ENCODE peak calls at places on chromosome 21, in nine cellular contexts. One of them, this sample, is unnamed.
A peak's percentile ranks its signal among the peaks of the same experiment; 100 is the strongest.

GRCh38 chr21:42453301-42454220 is 42.5 kb downstream of the RSPH1 start:
- DNase-seq in NCI-H1417: peak; percentile 15
- DNase-seq in stimulated activated CD4-positive, alpha-beta T cell treated with anti-CD3 and anti-CD28 coated beads, TNF-alpha, amount 100 ng/mL, for 1 hour: no peak
- DNase-seq in heart right ventricle: no peak
- DNase-seq in stimulated activated CD8-positive, alpha-beta memory T cell treated with anti-CD3 and anti-CD28 coated beads, Interleukin-12 subunit alpha, Interleukin-12 subunit beta, amount 100 ng/mL, for 4 hours: no peak
- DNase-seq in pulmonary artery endothelial cell: no peak
- DNase-seq in fibroblast of mammary gland: no peak
- DNase-seq in NCI-H2227 treated with DMSO at 0.1 percent for 48 hours: no peak
- DNase-seq in epithelial cell of esophagus: no peak
- DNase-seq in this sample: no peak

GRCh38 chr21:44392185-44392584 is 38.8 kb downstream of the TRPM2 start:
- DNase-seq in epithelial cell of esophagus: no peak
- DNase-seq in heart right ventricle: no peak
- DNase-seq in pulmonary artery endothelial cell: no peak
- DNase-seq in fibroblast of mammary gland: no peak
- DNase-seq in NCI-H2227 treated with DMSO at 0.1 percent for 48 hours: no peak
- DNase-seq in NCI-H1417: no peak
- DNase-seq in stimulated activated CD8-positive, alpha-beta memory T cell treated with anti-CD3 and anti-CD28 coated beads, Interleukin-12 subunit alpha, Interleukin-12 subunit beta, amount 100 ng/mL, for 4 hours: no peak
- DNase-seq in stimulated activated CD4-positive, alpha-beta T cell treated with anti-CD3 and anti-CD28 coated beads, TNF-alpha, amount 100 ng/mL, for 1 hour: no peak
- DNase-seq in this sample: no peak

GRCh38 chr21:39074508-39074907 is 108.7 kb downstream of the PSMG1 start:
- DNase-seq in stimulated activated CD4-positive, alpha-beta T cell treated with anti-CD3 and anti-CD28 coated beads, TNF-alpha, amount 100 ng/mL, for 1 hour: no peak
- DNase-seq in NCI-H1417: no peak
- DNase-seq in stimulated activated CD8-positive, alpha-beta memory T cell treated with anti-CD3 and anti-CD28 coated beads, Interleukin-12 subunit alpha, Interleukin-12 subunit beta, amount 100 ng/mL, for 4 hours: no peak
- DNase-seq in pulmonary artery endothelial cell: no peak
- DNase-seq in NCI-H2227 treated with DMSO at 0.1 percent for 48 hours: no peak
- DNase-seq in epithelial cell of esophagus: no peak
- DNase-seq in fibroblast of mammary gland: no peak
- DNase-seq in heart right ventricle: no peak
- DNase-seq in this sample: no peak

GRCh38 chr21:38950388-38951094 is 144.8 kb downstream of the ETS2 start:
- DNase-seq in stimulated activated CD8-positive, alpha-beta memory T cell treated with anti-CD3 and anti-CD28 coated beads, Interleukin-12 subunit alpha, Interleukin-12 subunit beta, amount 100 ng/mL, for 4 hours: no peak
- DNase-seq in heart right ventricle: no peak
- DNase-seq in NCI-H2227 treated with DMSO at 0.1 percent for 48 hours: no peak
- DNase-seq in NCI-H1417: no peak
- DNase-seq in fibroblast of mammary gland: peak; percentile 48
- DNase-seq in pulmonary artery endothelial cell: no peak
- DNase-seq in epithelial cell of esophagus: peak; percentile 67
- DNase-seq in stimulated activated CD4-positive, alpha-beta T cell treated with anti-CD3 and anti-CD28 coated beads, TNF-alpha, amount 100 ng/mL, for 1 hour: no peak
- DNase-seq in this sample: no peak

GRCh38 chr21:36728371-36729111 is 29.6 kb downstream of the SIM2 start:
- DNase-seq in heart right ventricle: no peak
- DNase-seq in epithelial cell of esophagus: no peak
- DNase-seq in NCI-H2227 treated with DMSO at 0.1 percent for 48 hours: no peak
- DNase-seq in pulmonary artery endothelial cell: no peak
- DNase-seq in stimulated activated CD8-positive, alpha-beta memory T cell treated with anti-CD3 and anti-CD28 coated beads, Interleukin-12 subunit alpha, Interleukin-12 subunit beta, amount 100 ng/mL, for 4 hours: no peak
- DNase-seq in fibroblast of mammary gland: no peak
- DNase-seq in stimulated activated CD4-positive, alpha-beta T cell treated with anti-CD3 and anti-CD28 coated beads, TNF-alpha, amount 100 ng/mL, for 1 hour: no peak
- DNase-seq in NCI-H1417: no peak
- DNase-seq in this sample: no peak

GRCh38 chr21:45209046-45209445 is 78.6 kb downstream of the POFUT2 start:
- DNase-seq in epithelial cell of esophagus: peak; percentile 16
- DNase-seq in stimulated activated CD4-positive, alpha-beta T cell treated with anti-CD3 and anti-CD28 coated beads, TNF-alpha, amount 100 ng/mL, for 1 hour: no peak
- DNase-seq in NCI-H2227 treated with DMSO at 0.1 percent for 48 hours: no peak
- DNase-seq in heart right ventricle: no peak
- DNase-seq in NCI-H1417: no peak
- DNase-seq in stimulated activated CD8-positive, alpha-beta memory T cell treated with anti-CD3 and anti-CD28 coated beads, Interleukin-12 subunit alpha, Interleukin-12 subunit beta, amount 100 ng/mL, for 4 hours: no peak
- DNase-seq in fibroblast of mammary gland: peak; percentile 77
- DNase-seq in pulmonary artery endothelial cell: no peak
- DNase-seq in this sample: no peak

GRCh38 chr21:21439761-21440160 is 441.6 kb downstream of the NCAM2 start:
- DNase-seq in stimulated activated CD4-positive, alpha-beta T cell treated with anti-CD3 and anti-CD28 coated beads, TNF-alpha, amount 100 ng/mL, for 1 hour: no peak
- DNase-seq in fibroblast of mammary gland: peak; percentile 24
- DNase-seq in pulmonary artery endothelial cell: no peak
- DNase-seq in NCI-H2227 treated with DMSO at 0.1 percent for 48 hours: no peak
- DNase-seq in stimulated activated CD8-positive, alpha-beta memory T cell treated with anti-CD3 and anti-CD28 coated beads, Interleukin-12 subunit alpha, Interleukin-12 subunit beta, amount 100 ng/mL, for 4 hours: no peak
- DNase-seq in epithelial cell of esophagus: no peak
- DNase-seq in NCI-H1417: no peak
- DNase-seq in heart right ventricle: no peak
- DNase-seq in this sample: no peak

GRCh38 chr21:42706765-42707164 is 53.3 kb downstream of the PDE9A start:
- DNase-seq in fibroblast of mammary gland: no peak
- DNase-seq in epithelial cell of esophagus: no peak
- DNase-seq in NCI-H1417: no peak
- DNase-seq in NCI-H2227 treated with DMSO at 0.1 percent for 48 hours: no peak
- DNase-seq in stimulated activated CD8-positive, alpha-beta memory T cell treated with anti-CD3 and anti-CD28 coated beads, Interleukin-12 subunit alpha, Interleukin-12 subunit beta, amount 100 ng/mL, for 4 hours: no peak
- DNase-seq in stimulated activated CD4-positive, alpha-beta T cell treated with anti-CD3 and anti-CD28 coated beads, TNF-alpha, amount 100 ng/mL, for 1 hour: no peak
- DNase-seq in pulmonary artery endothelial cell: no peak
- DNase-seq in heart right ventricle: no peak
- DNase-seq in this sample: no peak

GRCh38 chr21:42456457-42456856 is 39.6 kb downstream of the RSPH1 start:
- DNase-seq in stimulated activated CD8-positive, alpha-beta memory T cell treated with anti-CD3 and anti-CD28 coated beads, Interleukin-12 subunit alpha, Interleukin-12 subunit beta, amount 100 ng/mL, for 4 hours: no peak
- DNase-seq in heart right ventricle: no peak
- DNase-seq in epithelial cell of esophagus: peak; percentile 64
- DNase-seq in pulmonary artery endothelial cell: no peak
- DNase-seq in fibroblast of mammary gland: no peak
- DNase-seq in NCI-H2227 treated with DMSO at 0.1 percent for 48 hours: no peak
- DNase-seq in stimulated activated CD4-positive, alpha-beta T cell treated with anti-CD3 and anti-CD28 coated beads, TNF-alpha, amount 100 ng/mL, for 1 hour: no peak
- DNase-seq in NCI-H1417: no peak
- DNase-seq in this sample: no peak

GRCh38 chr21:46634966-46635323 is 529 bp upstream of the PRMT2 start:
- DNase-seq in fibroblast of mammary gland: peak; percentile 82
- DNase-seq in stimulated activated CD8-positive, alpha-beta memory T cell treated with anti-CD3 and anti-CD28 coated beads, Interleukin-12 subunit alpha, Interleukin-12 subunit beta, amount 100 ng/mL, for 4 hours: no peak
- DNase-seq in NCI-H2227 treated with DMSO at 0.1 percent for 48 hours: peak; percentile 90
- DNase-seq in epithelial cell of esophagus: peak; percentile 74
- DNase-seq in stimulated activated CD4-positive, alpha-beta T cell treated with anti-CD3 and anti-CD28 coated beads, TNF-alpha, amount 100 ng/mL, for 1 hour: no peak
- DNase-seq in NCI-H1417: peak; percentile 96
- DNase-seq in heart right ventricle: no peak
- DNase-seq in pulmonary artery endothelial cell: peak; percentile 63
- DNase-seq in this sample: peak; percentile 63

GRCh38 chr21:29245104-29245643 is 53.5 kb upstream of the BACH1 start:
- DNase-seq in fibroblast of mammary gland: peak; percentile 42
- DNase-seq in heart right ventricle: no peak
- DNase-seq in epithelial cell of esophagus: peak; percentile 67
- DNase-seq in NCI-H2227 treated with DMSO at 0.1 percent for 48 hours: no peak
- DNase-seq in stimulated activated CD4-positive, alpha-beta T cell treated with anti-CD3 and anti-CD28 coated beads, TNF-alpha, amount 100 ng/mL, for 1 hour: no peak
- DNase-seq in pulmonary artery endothelial cell: no peak
- DNase-seq in NCI-H1417: peak; percentile 10
- DNase-seq in stimulated activated CD8-positive, alpha-beta memory T cell treated with anti-CD3 and anti-CD28 coated beads, Interleukin-12 subunit alpha, Interleukin-12 subunit beta, amount 100 ng/mL, for 4 hours: no peak
- DNase-seq in this sample: no peak

GRCh38 chr21:45788198-45788597 is 144.7 kb downstream of the PCBP3 start:
- DNase-seq in pulmonary artery endothelial cell: no peak
- DNase-seq in epithelial cell of esophagus: no peak
- DNase-seq in stimulated activated CD8-positive, alpha-beta memory T cell treated with anti-CD3 and anti-CD28 coated beads, Interleukin-12 subunit alpha, Interleukin-12 subunit beta, amount 100 ng/mL, for 4 hours: no peak
- DNase-seq in stimulated activated CD4-positive, alpha-beta T cell treated with anti-CD3 and anti-CD28 coated beads, TNF-alpha, amount 100 ng/mL, for 1 hour: no peak
- DNase-seq in fibroblast of mammary gland: no peak
- DNase-seq in NCI-H2227 treated with DMSO at 0.1 percent for 48 hours: no peak
- DNase-seq in NCI-H1417: no peak
- DNase-seq in heart right ventricle: no peak
- DNase-seq in this sample: no peak

GRCh38 chr21:37368536-37369279 is 2.1 kb downstream of the DYRK1A start:
- DNase-seq in epithelial cell of esophagus: peak; percentile 89
- DNase-seq in NCI-H1417: peak; percentile 42
- DNase-seq in fibroblast of mammary gland: peak; percentile 79
- DNase-seq in stimulated activated CD4-positive, alpha-beta T cell treated with anti-CD3 and anti-CD28 coated beads, TNF-alpha, amount 100 ng/mL, for 1 hour: no peak
- DNase-seq in stimulated activated CD8-positive, alpha-beta memory T cell treated with anti-CD3 and anti-CD28 coated beads, Interleukin-12 subunit alpha, Interleukin-12 subunit beta, amount 100 ng/mL, for 4 hours: no peak
- DNase-seq in heart right ventricle: no peak
- DNase-seq in NCI-H2227 treated with DMSO at 0.1 percent for 48 hours: no peak
- DNase-seq in pulmonary artery endothelial cell: no peak
- DNase-seq in this sample: no peak

GRCh38 chr21:42820513-42821465 is 58.5 kb downstream of the WDR4 start:
- DNase-seq in fibroblast of mammary gland: no peak
- DNase-seq in epithelial cell of esophagus: no peak
- DNase-seq in NCI-H2227 treated with DMSO at 0.1 percent for 48 hours: peak; percentile 67
- DNase-seq in heart right ventricle: no peak
- DNase-seq in pulmonary artery endothelial cell: no peak
- DNase-seq in stimulated activated CD4-positive, alpha-beta T cell treated with anti-CD3 and anti-CD28 coated beads, TNF-alpha, amount 100 ng/mL, for 1 hour: no peak
- DNase-seq in stimulated activated CD8-positive, alpha-beta memory T cell treated with anti-CD3 and anti-CD28 coated beads, Interleukin-12 subunit alpha, Interleukin-12 subunit beta, amount 100 ng/mL, for 4 hours: no peak
- DNase-seq in NCI-H1417: peak; percentile 94
- DNase-seq in this sample: no peak

GRCh38 chr21:37367758-37368535 is 1.4 kb downstream of the DYRK1A start:
- DNase-seq in stimulated activated CD4-positive, alpha-beta T cell treated with anti-CD3 and anti-CD28 coated beads, TNF-alpha, amount 100 ng/mL, for 1 hour: no peak
- DNase-seq in pulmonary artery endothelial cell: no peak
- DNase-seq in epithelial cell of esophagus: peak; percentile 51
- DNase-seq in NCI-H2227 treated with DMSO at 0.1 percent for 48 hours: no peak
- DNase-seq in NCI-H1417: peak; percentile 57
- DNase-seq in stimulated activated CD8-positive, alpha-beta memory T cell treated with anti-CD3 and anti-CD28 coated beads, Interleukin-12 subunit alpha, Interleukin-12 subunit beta, amount 100 ng/mL, for 4 hours: peak; percentile 18
- DNase-seq in heart right ventricle: peak; percentile 60
- DNase-seq in fibroblast of mammary gland: peak; percentile 42
- DNase-seq in this sample: no peak

GRCh38 chr21:32921632-32922230 is 104.0 kb upstream of the OLIG2 start:
- DNase-seq in NCI-H1417: peak; percentile 24
- DNase-seq in epithelial cell of esophagus: peak; percentile 11
- DNase-seq in stimulated activated CD4-positive, alpha-beta T cell treated with anti-CD3 and anti-CD28 coated beads, TNF-alpha, amount 100 ng/mL, for 1 hour: no peak
- DNase-seq in pulmonary artery endothelial cell: no peak
- DNase-seq in heart right ventricle: no peak
- DNase-seq in stimulated activated CD8-positive, alpha-beta memory T cell treated with anti-CD3 and anti-CD28 coated beads, Interleukin-12 subunit alpha, Interleukin-12 subunit beta, amount 100 ng/mL, for 4 hours: no peak
- DNase-seq in fibroblast of mammary gland: peak; percentile 33
- DNase-seq in NCI-H2227 treated with DMSO at 0.1 percent for 48 hours: no peak
- DNase-seq in this sample: no peak

GRCh38 chr21:33042812-33043211 is 17.1 kb downstream of the OLIG2 start:
- DNase-seq in NCI-H2227 treated with DMSO at 0.1 percent for 48 hours: no peak
- DNase-seq in fibroblast of mammary gland: peak; percentile 93
- DNase-seq in stimulated activated CD4-positive, alpha-beta T cell treated with anti-CD3 and anti-CD28 coated beads, TNF-alpha, amount 100 ng/mL, for 1 hour: no peak
- DNase-seq in pulmonary artery endothelial cell: peak; percentile 60
- DNase-seq in stimulated activated CD8-positive, alpha-beta memory T cell treated with anti-CD3 and anti-CD28 coated beads, Interleukin-12 subunit alpha, Interleukin-12 subunit beta, amount 100 ng/mL, for 4 hours: no peak
- DNase-seq in NCI-H1417: no peak
- DNase-seq in epithelial cell of esophagus: peak; percentile 71
- DNase-seq in heart right ventricle: no peak
- DNase-seq in this sample: no peak

GRCh38 chr21:17667256-17667655 is 54.6 kb upstream of the BTG3 start:
- DNase-seq in heart right ventricle: no peak
- DNase-seq in stimulated activated CD4-positive, alpha-beta T cell treated with anti-CD3 and anti-CD28 coated beads, TNF-alpha, amount 100 ng/mL, for 1 hour: no peak
- DNase-seq in NCI-H2227 treated with DMSO at 0.1 percent for 48 hours: no peak
- DNase-seq in pulmonary artery endothelial cell: no peak
- DNase-seq in fibroblast of mammary gland: no peak
- DNase-seq in NCI-H1417: no peak
- DNase-seq in epithelial cell of esophagus: peak; percentile 55
- DNase-seq in stimulated activated CD8-positive, alpha-beta memory T cell treated with anti-CD3 and anti-CD28 coated beads, Interleukin-12 subunit alpha, Interleukin-12 subunit beta, amount 100 ng/mL, for 4 hours: no peak
- DNase-seq in this sample: no peak

GRCh38 chr21:42120904-42121535 is 49.9 kb downstream of the UMODL1 start:
- DNase-seq in stimulated activated CD8-positive, alpha-beta memory T cell treated with anti-CD3 and anti-CD28 coated beads, Interleukin-12 subunit alpha, Interleukin-12 subunit beta, amount 100 ng/mL, for 4 hours: no peak
- DNase-seq in NCI-H2227 treated with DMSO at 0.1 percent for 48 hours: no peak
- DNase-seq in fibroblast of mammary gland: no peak
- DNase-seq in stimulated activated CD4-positive, alpha-beta T cell treated with anti-CD3 and anti-CD28 coated beads, TNF-alpha, amount 100 ng/mL, for 1 hour: no peak
- DNase-seq in pulmonary artery endothelial cell: no peak
- DNase-seq in epithelial cell of esophagus: no peak
- DNase-seq in heart right ventricle: no peak
- DNase-seq in NCI-H1417: no peak
- DNase-seq in this sample: no peak

GRCh38 chr21:41684381-41685245 is 82.2 kb downstream of the RIPK4 start:
- DNase-seq in NCI-H1417: no peak
- DNase-seq in NCI-H2227 treated with DMSO at 0.1 percent for 48 hours: no peak
- DNase-seq in fibroblast of mammary gland: peak; percentile 67
- DNase-seq in stimulated activated CD4-positive, alpha-beta T cell treated with anti-CD3 and anti-CD28 coated beads, TNF-alpha, amount 100 ng/mL, for 1 hour: no peak
- DNase-seq in epithelial cell of esophagus: peak; percentile 88
- DNase-seq in stimulated activated CD8-positive, alpha-beta memory T cell treated with anti-CD3 and anti-CD28 coated beads, Interleukin-12 subunit alpha, Interleukin-12 subunit beta, amount 100 ng/mL, for 4 hours: no peak
- DNase-seq in heart right ventricle: no peak
- DNase-seq in pulmonary artery endothelial cell: no peak
- DNase-seq in this sample: no peak

GRCh38 chr21:40562603-40563002 is 284.4 kb downstream of the DSCAM start:
- DNase-seq in fibroblast of mammary gland: no peak
- DNase-seq in NCI-H2227 treated with DMSO at 0.1 percent for 48 hours: no peak
- DNase-seq in heart right ventricle: no peak
- DNase-seq in NCI-H1417: no peak
- DNase-seq in epithelial cell of esophagus: no peak
- DNase-seq in stimulated activated CD8-positive, alpha-beta memory T cell treated with anti-CD3 and anti-CD28 coated beads, Interleukin-12 subunit alpha, Interleukin-12 subunit beta, amount 100 ng/mL, for 4 hours: no peak
- DNase-seq in pulmonary artery endothelial cell: no peak
- DNase-seq in stimulated activated CD4-positive, alpha-beta T cell treated with anti-CD3 and anti-CD28 coated beads, TNF-alpha, amount 100 ng/mL, for 1 hour: no peak
- DNase-seq in this sample: no peak

GRCh38 chr21:17498586-17498985 is 14.3 kb upstream of the CXADR start:
- DNase-seq in heart right ventricle: no peak
- DNase-seq in epithelial cell of esophagus: peak; percentile 16
- DNase-seq in NCI-H2227 treated with DMSO at 0.1 percent for 48 hours: no peak
- DNase-seq in stimulated activated CD4-positive, alpha-beta T cell treated with anti-CD3 and anti-CD28 coated beads, TNF-alpha, amount 100 ng/mL, for 1 hour: no peak
- DNase-seq in stimulated activated CD8-positive, alpha-beta memory T cell treated with anti-CD3 and anti-CD28 coated beads, Interleukin-12 subunit alpha, Interleukin-12 subunit beta, amount 100 ng/mL, for 4 hours: no peak
- DNase-seq in pulmonary artery endothelial cell: no peak
- DNase-seq in NCI-H1417: peak; percentile 24
- DNase-seq in fibroblast of mammary gland: no peak
- DNase-seq in this sample: no peak

GRCh38 chr21:14572206-14572780 is 26.2 kb upstream of the SAMSN1 start:
- DNase-seq in epithelial cell of esophagus: no peak
- DNase-seq in stimulated activated CD4-positive, alpha-beta T cell treated with anti-CD3 and anti-CD28 coated beads, TNF-alpha, amount 100 ng/mL, for 1 hour: no peak
- DNase-seq in heart right ventricle: no peak
- DNase-seq in stimulated activated CD8-positive, alpha-beta memory T cell treated with anti-CD3 and anti-CD28 coated beads, Interleukin-12 subunit alpha, Interleukin-12 subunit beta, amount 100 ng/mL, for 4 hours: no peak
- DNase-seq in fibroblast of mammary gland: no peak
- DNase-seq in pulmonary artery endothelial cell: no peak
- DNase-seq in NCI-H1417: no peak
- DNase-seq in NCI-H2227 treated with DMSO at 0.1 percent for 48 hours: no peak
- DNase-seq in this sample: no peak

GRCh38 chr21:46482225-46482845 is 23.6 kb downstream of the DIP2A start:
- DNase-seq in heart right ventricle: no peak
- DNase-seq in NCI-H2227 treated with DMSO at 0.1 percent for 48 hours: no peak
- DNase-seq in epithelial cell of esophagus: no peak
- DNase-seq in stimulated activated CD8-positive, alpha-beta memory T cell treated with anti-CD3 and anti-CD28 coated beads, Interleukin-12 subunit alpha, Interleukin-12 subunit beta, amount 100 ng/mL, for 4 hours: no peak
- DNase-seq in pulmonary artery endothelial cell: no peak
- DNase-seq in stimulated activated CD4-positive, alpha-beta T cell treated with anti-CD3 and anti-CD28 coated beads, TNF-alpha, amount 100 ng/mL, for 1 hour: no peak
- DNase-seq in fibroblast of mammary gland: no peak
- DNase-seq in NCI-H1417: peak; percentile 53
- DNase-seq in this sample: no peak

This sample was measured in NCI-H2107.